ENCODE peak calls at places on chromosomes 2 and 18, in six cellular contexts. U is activated naive CD4-positive, alpha-beta T cell treated with anti-CD3 and anti-CD28 coated beads for 36 hours; R is GM12892; W is psoas muscle; C is activated CD4-positive, alpha-beta T cell treated with anti-CD3 and anti-CD28 coated beads, Interleukin-2, amount 50 U/mL, for 1 hour; I is heart left ventricle. L is an unnamed sample.

GRCh38 chr18:41244751-41245150 is 710.3 kb upstream of the PIK3C3 start:
- DNase-seq in U (no peak), R (no peak), W (no peak), C (no peak), I (no peak), L (no peak)

GRCh38 chr2:181776336-181776735 is 96.0 kb upstream of the NEUROD1 start:
- DNase-seq in U (no peak), R (no peak), W (no peak), C (no peak), I (no peak), L (no peak)

GRCh38 chr2:114218368-114218767 is 224.1 kb upstream of the DPP10 start:
- DNase-seq in U (no peak), R (no peak), W (no peak), C (no peak), I (no peak), L (no peak)

GRCh38 chr2:163778045-163778753 is 42.4 kb upstream of the FIGN start:
- DNase-seq in U (no peak), R (no peak), W (no peak), C (no peak), I (no peak), L (no peak)

GRCh38 chr2:84840306-84840705 is 40.6 kb downstream of the TRABD2A start:
- DNase-seq in U (no peak), R (no peak), W (no peak), C (no peak), I (no peak), L (no peak)

GRCh38 chr2:197514754-197515153 is 1.1 kb upstream of the MOB4 start:
- DNase-seq in U (no peak), R (no peak), W (no peak), C (no peak), I (no peak), L (no peak)

GRCh38 chr2:209391776-209392401 is 32.0 kb upstream of the MAP2 start:
- DNase-seq in U (no peak), R (no peak), W (no peak), C (no peak), I (no peak), L (no peak)

GRCh38 chr2:6986251-6986893 is 69.2 kb downstream of the RNF144A start:
- DNase-seq in U (no peak), R (no peak), W (no peak), C (no peak), I (no peak), L (peak)

GRCh38 chr2:13046557-13047165 is 329.9 kb downstream of the TRIB2 start:
- DNase-seq in U (no peak), R (no peak), W (no peak), C (no peak), I (no peak), L (no peak)

GRCh38 chr18:77132369-77133050 is at the start of gene MBP:
- DNase-seq in U (peak), R (peak), W (peak), C (peak), I (peak), L (no peak)

GRCh38 chr2:195404650-195405049 is 252.4 kb upstream of the SLC39A10 start:
- DNase-seq in U (peak), R (no peak), W (no peak), C (peak), I (no peak), L (no peak)

GRCh38 chr2:19488009-19488691 is 129.7 kb upstream of the OSR1 start:
- DNase-seq in U (peak), R (no peak), W (no peak), C (no peak), I (no peak), L (no peak)

GRCh38 chr2:224160917-224161316 is 121.8 kb upstream of the SERPINE2 start:
- DNase-seq in U (no peak), R (no peak), W (peak), C (no peak), I (peak), L (no peak)

GRCh38 chr2:239184179-239184578 is 216.6 kb downstream of the HDAC4 start:
- DNase-seq in U (no peak), R (no peak), W (no peak), C (no peak), I (no peak), L (no peak)

GRCh38 chr2:240320561-240321091 is 114.8 kb upstream of the GPC1 start:
- DNase-seq in U (no peak), R (no peak), W (no peak), C (no peak), I (no peak), L (no peak)

GRCh38 chr2:155157065-155157464 is 458.6 kb downstream of the KCNJ3 start:
- DNase-seq in U (no peak), R (no peak), W (no peak), C (no peak), I (no peak), L (no peak)

GRCh38 chr18:70430501-70431173 is 141.8 kb downstream of the SOCS6 start:
- DNase-seq in U (no peak), R (no peak), W (no peak), C (no peak), I (no peak), L (no peak)

GRCh38 chr18:43236921-43237320 is 40.4 kb downstream of the SYT4 start:
- DNase-seq in U (no peak), R (no peak), W (no peak), C (no peak), I (no peak), L (peak)

GRCh38 chr18:79936641-79937040 is 14.8 kb downstream of the SLC66A2 start:
- DNase-seq in U (no peak), R (no peak), W (no peak), C (no peak), I (no peak), L (no peak)

L was measured in NT2/D1.